ENCODE peak calls at places on chromosomes 6 and 20, in five cellular contexts. R, T, U, Q and P are unnamed samples.

GRCh38 chr20:23363257-23363649 is 1.3 kb downstream of the GZF1 start:
- DNase-seq in R (peak), T (no peak), U (no peak), Q (no peak), P (no peak)

GRCh38 chr20:10761786-10762185 is 88.0 kb upstream of the JAG1 start:
- DNase-seq in R (no peak), T (no peak), U (no peak), Q (no peak), P (no peak)

GRCh38 chr6:54846243-54846856 is at the start of gene FAM83B:
- DNase-seq in R (no peak), T (no peak), U (no peak), Q (peak), P (no peak)

GRCh38 chr6:19824058-19824807 is 12.9 kb upstream of the ID4 start:
- DNase-seq in R (no peak), T (no peak), U (no peak), Q (no peak), P (no peak)

GRCh38 chr6:75437451-75438185 is 56.0 kb downstream of the FILIP1 start:
- DNase-seq in R (no peak), T (no peak), U (no peak), Q (no peak), P (no peak)

GRCh38 chr6:28203201-28203600 is 21.9 kb upstream of the ZSCAN9 start:
- DNase-seq in R (no peak), T (no peak), U (no peak), Q (no peak), P (no peak)

GRCh38 chr6:25334793-25335192 is 55.6 kb downstream of the CARMIL1 start:
- DNase-seq in R (no peak), T (no peak), U (no peak), Q (no peak), P (no peak)

GRCh38 chr6:35500782-35501181 is 3.9 kb upstream of the TEAD3 start:
- DNase-seq in R (no peak), T (no peak), U (no peak), Q (no peak), P (no peak)

GRCh38 chr20:60255866-60256265 is 297.6 kb downstream of the CDH26 start:
- DNase-seq in R (peak), T (no peak), U (no peak), Q (no peak), P (no peak)

GRCh38 chr6:144661101-144661806 is 376.1 kb downstream of the UTRN start:
- DNase-seq in R (no peak), T (no peak), U (no peak), Q (no peak), P (no peak)

GRCh38 chr6:43011207-43011606 is 2.5 kb downstream of the MEA1 start:
- DNase-seq in R (no peak), T (no peak), U (no peak), Q (no peak), P (no peak)